ENCODE peak calls at places on chromosomes 13 and 19, in seven cellular contexts. F is activated B cell treated with CpG ODN at 0.5 μM for 24 hours; V is T-helper 2 cell; P is AG10803; D is CD14-positive monocyte; K is GM10248; Y is stimulated activated CD8-positive, alpha-beta memory T cell treated with anti-CD3 and anti-CD28 coated beads, Interleukin-4, amount 100 ng/mL, for 48 hours. U is an unnamed sample.

GRCh38 chr13:52085416-52085815 is 43.5 kb downstream of the NEK5 start:
- DNase-seq in V (no peak), Y (no peak), D (no peak), K (no peak), P (peak), F (no peak), U (no peak)

GRCh38 chr19:33631628-33631995 is 9.9 kb downstream of the CHST8 start:
- DNase-seq in K (no peak), P (no peak), Y (no peak), V (no peak), F (no peak), D (no peak), U (no peak)

GRCh38 chr13:41232715-41233114 is 30.7 kb downstream of the MTRF1 start:
- DNase-seq in F (no peak), V (no peak), Y (no peak), P (no peak), D (no peak), K (no peak), U (no peak)

GRCh38 chr19:54804571-54804970 is 1.2 kb downstream of the KIR2DL4 start:
- DNase-seq in F (no peak), P (no peak), Y (no peak), V (no peak), D (no peak), K (no peak), U (no peak)

GRCh38 chr19:40716031-40716654 is 543 bp downstream of the COQ8B start:
- DNase-seq in K (no peak), P (no peak), D (peak), F (peak), V (peak), Y (peak), U (no peak)

GRCh38 chr13:106689906-106690305 is 122.0 kb upstream of the ARGLU1 start:
- DNase-seq in D (no peak), V (no peak), F (no peak), P (no peak), K (no peak), Y (no peak), U (no peak)

GRCh38 chr13:37139356-37139755 is 33.9 kb upstream of the CSNK1A1L start:
- DNase-seq in D (no peak), K (no peak), Y (no peak), V (no peak), F (no peak), P (peak), U (no peak)

GRCh38 chr13:41937388-41937787 is 23.5 kb downstream of the VWA8 start:
- DNase-seq in K (no peak), V (no peak), D (no peak), F (no peak), Y (no peak), P (no peak), U (no peak)

GRCh38 chr13:44108345-44108858 is 228.7 kb downstream of the LACC1 start:
- DNase-seq in P (no peak), F (no peak), D (no peak), Y (no peak), V (no peak), K (no peak), U (no peak)

GRCh38 chr13:60326273-60326672 is 70.7 kb upstream of the TDRD3 start:
- DNase-seq in K (no peak), P (no peak), D (no peak), Y (no peak), F (no peak), V (no peak), U (no peak)

GRCh38 chr19:17681505-17682125 is 6.5 kb downstream of the UNC13A start:
- DNase-seq in Y (peak), P (peak), V (no peak), D (no peak), K (peak), F (no peak), U (no peak)

GRCh38 chr13:109231853-109232252 is 554.5 kb downstream of the IRS2 start:
- DNase-seq in P (no peak), K (no peak), Y (no peak), V (no peak), F (no peak), D (no peak), U (no peak)

GRCh38 chr13:113078895-113079720 is 26.5 kb upstream of the F7 start:
- DNase-seq in P (no peak), K (no peak), Y (no peak), F (no peak), D (no peak), V (no peak), U (peak)

GRCh38 chr19:50833802-50834167 is 411 bp upstream of the KLK15 start:
- DNase-seq in P (no peak), D (no peak), K (no peak), V (no peak), Y (no peak), F (no peak), U (no peak)

GRCh38 chr13:43489168-43489730 is 297.5 kb downstream of the ENOX1 start:
- DNase-seq in F (no peak), P (peak), K (no peak), D (no peak), Y (no peak), V (no peak), U (no peak)

GRCh38 chr19:50001158-50001557 is 24.0 kb downstream of the VRK3 start:
- DNase-seq in F (no peak), P (no peak), V (no peak), D (no peak), Y (no peak), K (no peak), U (no peak)

GRCh38 chr13:26508885-26509284 is 48.6 kb upstream of the WASF3 start:
- DNase-seq in V (no peak), P (peak), F (no peak), K (no peak), Y (no peak), D (no peak), U (no peak)

GRCh38 chr19:47411101-47411500 is 8.2 kb downstream of the MEIS3 start:
- DNase-seq in Y (no peak), F (no peak), K (no peak), V (no peak), P (no peak), D (no peak), U (no peak)

GRCh38 chr13:39510296-39510695 is 92.7 kb downstream of the LHFPL6 start:
- DNase-seq in Y (no peak), K (peak), F (no peak), D (no peak), V (no peak), P (no peak), U (no peak)

GRCh38 chr13:21330126-21330861 is 128.8 kb downstream of the ZDHHC20 start:
- DNase-seq in F (no peak), P (no peak), V (no peak), Y (no peak), D (no peak), K (peak), U (no peak)

GRCh38 chr19:21321996-21322395 is 7.2 kb downstream of the ZNF708 start:
- DNase-seq in K (no peak), Y (no peak), V (no peak), P (peak), D (no peak), F (no peak), U (no peak)

GRCh38 chr19:29757551-29757950 is 42.5 kb upstream of the C19orf12 start:
- DNase-seq in V (no peak), Y (no peak), F (no peak), K (no peak), D (no peak), P (no peak), U (no peak)

GRCh38 chr19:15287496-15287895 is 44.8 kb downstream of the BRD4 start:
- DNase-seq in D (no peak), Y (no peak), V (no peak), P (no peak), K (no peak), F (no peak), U (no peak)

GRCh38 chr13:21435231-21435630 is 23.9 kb downstream of the ZDHHC20 start:
- DNase-seq in F (no peak), D (no peak), K (no peak), V (no peak), Y (no peak), P (no peak), U (no peak)

GRCh38 chr13:64917566-64917965 is 2312.6 kb downstream of the PCDH9 start:
- DNase-seq in F (no peak), K (no peak), D (no peak), V (no peak), P (no peak), Y (no peak), U (no peak)

GRCh38 chr13:105159794-105160193 is 1375.7 kb downstream of the EFNB2 start:
- DNase-seq in Y (no peak), V (no peak), P (no peak), K (no peak), D (no peak), F (no peak), U (no peak)

GRCh38 chr13:32309812-32310706 is 5.1 kb downstream of the ZAR1L start:
- DNase-seq in V (no peak), Y (no peak), D (no peak), P (peak), F (no peak), K (peak), U (no peak)

GRCh38 chr13:45143346-45143751 is 23.0 kb downstream of the GTF2F2 start:
- DNase-seq in F (no peak), D (no peak), K (no peak), P (no peak), Y (no peak), V (no peak), U (no peak)

GRCh38 chr13:96673825-96674224 is 320.5 kb downstream of the OXGR1 start:
- DNase-seq in D (no peak), Y (no peak), K (no peak), V (no peak), P (no peak), F (no peak), U (no peak)

GRCh38 chr13:90445179-90445578 is 902.3 kb upstream of the MIR17HG start:
- DNase-seq in F (no peak), P (peak), K (no peak), D (no peak), V (no peak), Y (no peak), U (no peak)

GRCh38 chr13:111627596-111627995 is 307.2 kb downstream of the TEX29 start:
- DNase-seq in D (no peak), K (no peak), Y (no peak), V (no peak), P (no peak), F (no peak), U (no peak)

GRCh38 chr19:15810335-15810734 is 5.1 kb downstream of the OR10H1 start:
- DNase-seq in D (no peak), V (no peak), F (no peak), Y (no peak), K (no peak), P (no peak), U (no peak)

GRCh38 chr13:85142351-85142750 is 656.9 kb downstream of the SLITRK6 start:
- DNase-seq in F (no peak), D (no peak), P (no peak), V (no peak), Y (no peak), K (no peak), U (no peak)

GRCh38 chr13:110559429-110559943 is 2.0 kb downstream of the RAB20 start:
- DNase-seq in P (peak), K (no peak), D (no peak), V (no peak), F (no peak), Y (no peak), U (no peak)

GRCh38 chr19:13864513-13865242 is 12.3 kb upstream of the NANOS3 start:
- DNase-seq in K (no peak), D (no peak), V (no peak), Y (no peak), P (no peak), F (no peak), U (no peak)

GRCh38 chr19:47813995-47814328 is 7.8 kb upstream of the CRX start:
- DNase-seq in F (no peak), P (no peak), D (no peak), K (no peak), Y (no peak), V (no peak), U (no peak)

GRCh38 chr19:8576273-8576993 is 809 bp downstream of the MYO1F start:
- DNase-seq in P (no peak), D (peak), V (no peak), F (no peak), Y (peak), K (no peak), U (no peak)

GRCh38 chr19:2053601-2054389 is 2.8 kb upstream of the MKNK2 start:
- DNase-seq in Y (no peak), F (no peak), K (no peak), P (no peak), D (no peak), V (no peak), U (no peak)

GRCh38 chr19:42189133-42189532 is 28.3 kb downstream of the DEDD2 start:
- DNase-seq in Y (no peak), V (no peak), K (no peak), P (no peak), F (no peak), D (no peak), U (no peak)